ENCODE peak calls at places on chromosome 22, in seven cellular contexts. E is GM12878, T is HCT116, V is K562, M is HepG2, L is SK-N-SH, G is H1. W is an unnamed sample.

GRCh38 chr22:35900483-35901168 is 128.0 kb downstream of the RBFOX2 start:
- DNase-seq in V (no peak), L (no peak), T (peak), M (no peak), G (no peak), E (no peak), W (no peak)

GRCh38 chr22:39959640-39960447 is at the start of gene TMA7B:
- DNase-seq in L (peak), M (no peak), E (no peak), V (peak), T (no peak), G (no peak), W (no peak)

GRCh38 chr22:20395181-20395896 is 1.4 kb downstream of the ZNF74 start:
- DNase-seq in M (no peak), L (peak), E (no peak), G (no peak), V (no peak), T (no peak), W (no peak)

GRCh38 chr22:47174671-47175111 is 412.2 kb downstream of the TBC1D22A start:
- DNase-seq in E (no peak), T (no peak), G (no peak), V (no peak), M (no peak), L (no peak), W (no peak)

GRCh38 chr22:23085351-23085671 is 15.0 kb downstream of the GNAZ start:
- DNase-seq in L (no peak), T (no peak), M (no peak), G (no peak), E (no peak), V (no peak), W (no peak)

GRCh38 chr22:45896153-45896951 is 80.6 kb downstream of the WNT7B start:
- DNase-seq in G (peak), E (no peak), V (no peak), M (no peak), L (no peak), T (no peak), W (no peak)

GRCh38 chr22:49969751-49970527 is 9.4 kb downstream of the PIM3 start:
- DNase-seq in M (no peak), L (peak), V (no peak), T (no peak), E (no peak), G (peak), W (no peak)

GRCh38 chr22:49753961-49754673 is 73.6 kb downstream of the BRD1 start:
- DNase-seq in G (no peak), L (peak), M (no peak), T (no peak), V (no peak), E (no peak), W (no peak)

GRCh38 chr22:18136563-18137320 is 13.2 kb upstream of the USP18 start:
- DNase-seq in G (no peak), M (no peak), E (no peak), V (no peak), L (no peak), T (no peak), W (no peak)

GRCh38 chr22:48758021-48758561 is 1069.6 kb downstream of the BRD1 start:
- DNase-seq in M (no peak), T (no peak), L (no peak), V (no peak), E (no peak), G (no peak), W (no peak)

GRCh38 chr22:29044657-29045176 is 16.9 kb downstream of the C22orf31 start:
- DNase-seq in E (no peak), M (peak), L (no peak), G (no peak), T (no peak), V (no peak), W (no peak)

GRCh38 chr22:27105142-27106025 is 448.0 kb downstream of the MIAT start:
- DNase-seq in E (no peak), T (no peak), L (no peak), V (no peak), M (no peak), G (no peak), W (no peak)

GRCh38 chr22:21621025-21621424 is 8.8 kb downstream of the YDJC start:
- DNase-seq in V (no peak), T (no peak), E (no peak), G (no peak), L (no peak), M (no peak), W (no peak)

GRCh38 chr22:39270280-39270679 is 25.5 kb upstream of the PDGFB start:
- DNase-seq in T (no peak), G (no peak), E (no peak), M (no peak), V (no peak), L (no peak), W (no peak)

GRCh38 chr22:49193901-49194465 is 633.7 kb downstream of the BRD1 start:
- DNase-seq in E (no peak), T (no peak), V (no peak), L (no peak), G (no peak), M (no peak), W (no peak)

GRCh38 chr22:20222764-20223420 is 45.2 kb downstream of the RTN4R start:
- DNase-seq in V (no peak), G (no peak), L (no peak), E (no peak), M (no peak), T (no peak), W (no peak)

GRCh38 chr22:31345331-31346254 is 553 bp downstream of the PATZ1 start:
- DNase-seq in M (peak), E (peak), V (peak), T (peak), G (peak), L (peak), W (peak)

GRCh38 chr22:39134366-39135091 is 18.0 kb downstream of the CBX7 start:
- DNase-seq in G (no peak), T (no peak), V (no peak), L (no peak), E (no peak), M (no peak), W (no peak)

GRCh38 chr22:50305658-50306566 is 1.5 kb downstream of the PLXNB2 start:
- DNase-seq in E (peak), M (no peak), G (no peak), L (peak), T (peak), V (peak), W (peak)

GRCh38 chr22:48303360-48303725 is 1524.3 kb downstream of the BRD1 start:
- DNase-seq in M (no peak), L (no peak), G (no peak), E (no peak), T (no peak), V (no peak), W (no peak)

GRCh38 chr22:47251911-47252310 is 489.5 kb downstream of the TBC1D22A start:
- DNase-seq in V (no peak), M (no peak), E (no peak), G (no peak), T (no peak), L (no peak), W (no peak)

GRCh38 chr22:32574957-32575893 is 100.6 kb downstream of the FBXO7 start:
- DNase-seq in M (no peak), V (no peak), G (no peak), T (no peak), E (no peak), L (peak), W (peak)

GRCh38 chr22:44574057-44574456 is 76.0 kb upstream of the RTL6 start:
- DNase-seq in E (no peak), L (no peak), T (peak), G (no peak), M (no peak), V (no peak), W (no peak)
- TF ChIP-seq JUND in E (no peak), L (peak), T (no peak), G (no peak), M (no peak), V (no peak), W (no peak)

GRCh38 chr22:41696714-41697113 is 2.6 kb upstream of the MEI1 start:
- DNase-seq in T (no peak), V (no peak), L (no peak), E (no peak), M (no peak), G (no peak), W (no peak)
- TF ChIP-seq JUND in T (no peak), V (no peak), L (no peak), E (no peak), M (no peak), G (no peak), W (no peak)

GRCh38 chr22:37994049-37994448 is 9.7 kb upstream of the SOX10 start:
- DNase-seq in L (no peak), E (no peak), G (no peak), T (no peak), V (no peak), M (no peak), W (no peak)
- TF ChIP-seq JUND in L (no peak), E (no peak), G (no peak), T (no peak), V (no peak), M (no peak), W (no peak)

DNA sequence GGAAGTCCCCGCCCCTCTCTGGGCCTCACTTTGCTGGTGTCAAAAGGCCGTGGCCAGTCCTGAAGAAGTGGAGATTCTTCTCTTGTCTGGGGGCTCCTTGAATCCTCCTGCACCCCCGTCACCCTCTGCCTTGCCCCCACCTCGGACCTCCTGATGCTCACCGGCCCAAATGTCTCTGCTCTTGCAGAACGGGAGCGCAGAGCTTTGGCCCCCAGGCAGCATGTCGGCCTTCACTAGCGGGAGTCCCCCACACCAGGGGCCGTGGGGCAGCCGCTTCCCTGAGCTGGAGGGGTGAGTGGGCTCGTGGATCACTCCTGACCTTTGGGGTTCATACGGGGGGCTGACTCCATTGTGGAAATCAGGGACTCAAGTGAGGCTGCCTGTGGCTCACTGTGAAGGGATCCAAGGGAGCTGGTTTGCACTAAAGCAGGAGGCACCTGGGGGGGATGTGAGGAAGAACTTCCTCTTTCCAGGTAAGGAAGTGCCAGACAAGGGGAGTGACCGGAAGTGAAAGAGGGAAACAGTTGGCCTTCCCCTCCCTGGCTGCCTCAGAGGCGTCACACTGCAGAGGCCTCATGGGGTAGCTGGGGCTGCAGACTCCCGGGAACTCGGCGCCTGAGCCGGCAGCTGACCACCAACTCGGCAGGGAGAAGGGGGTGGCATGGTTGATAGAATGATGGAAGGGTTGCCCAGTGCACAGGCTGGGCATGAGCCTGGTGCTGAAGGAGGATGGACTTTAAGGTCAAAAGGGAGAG is 23.1 kb downstream of the CSF2RB start:
- DNase-seq in L (no peak), G (peak), T (no peak), E (no peak), V (no peak), M (no peak), W (no peak)
- TF ChIP-seq JUND in L (no peak), G (no peak), T (no peak), E (no peak), V (no peak), M (no peak), W (no peak)

DNA sequence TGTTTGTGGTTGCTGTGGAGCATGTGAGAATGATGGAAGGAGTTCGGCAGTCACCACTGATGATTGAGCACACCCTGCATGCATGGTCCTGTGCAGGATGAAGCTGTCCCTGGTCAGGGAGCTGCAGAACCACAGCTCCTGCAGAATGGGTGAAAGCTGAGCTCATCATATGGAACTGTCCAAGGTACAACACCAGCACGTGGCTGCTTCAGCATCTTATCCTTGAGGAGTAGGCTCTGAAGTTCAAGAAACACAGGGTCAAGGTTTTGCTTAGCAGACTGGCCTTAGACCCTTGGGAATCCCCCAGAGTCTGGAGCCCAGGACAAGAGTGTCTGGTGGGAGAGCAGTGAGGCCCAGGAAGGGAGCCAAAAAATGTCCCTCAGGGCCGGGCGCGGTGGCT is 182.4 kb upstream of the LARGE1 start:
- DNase-seq in E (no peak), T (no peak), M (no peak), L (no peak), V (no peak), G (no peak), W (peak)
- TF ChIP-seq JUND in E (no peak), T (no peak), M (no peak), L (no peak), V (no peak), G (no peak), W (no peak)

W was measured in T47D.